ENCODE peak calls at places on chromosomes 11 and 22, in four cellular contexts. C, F, W and R are unnamed samples.
A peak's percentile ranks its signal among the peaks of the same experiment; 100 is the strongest.

GRCh38 chr11:122155001-122155400 is 39.0 kb upstream of the BLID start:
- DNase-seq in C (no peak), F (no peak), W (no peak), R (no peak)

GRCh38 chr22:20494978-20495860 is at the start of gene KLHL22:
- DNase-seq in C (no peak), F (peak; percentile 88), W (no peak), R (no peak)

GRCh38 chr11:123690490-123690889 is 36.1 kb upstream of the SCN3B start:
- DNase-seq in C (no peak), F (no peak), W (no peak), R (no peak)

GRCh38 chr11:64342869-64343739 is 3.1 kb downstream of the CCDC88B start:
- DNase-seq in C (no peak), F (peak; percentile 68), W (no peak), R (no peak)

GRCh38 chr11:2708151-2708581 is 8.4 kb upstream of the KCNQ1OT1 start:
- DNase-seq in C (no peak), F (no peak), W (no peak), R (peak; percentile 70)

GRCh38 chr22:23218867-23219251 is 38.5 kb downstream of the BCR start:
- DNase-seq in C (no peak), F (peak; percentile 60), W (peak; percentile 82), R (peak; percentile 51)

GRCh38 chr11:7971846-7972245 is 6.6 kb upstream of the NLRP10 start:
- DNase-seq in C (no peak), F (no peak), W (no peak), R (no peak)

GRCh38 chr11:80638296-80638695 is 1197.5 kb upstream of the TENM4 start:
- DNase-seq in C (no peak), F (no peak), W (no peak), R (no peak)

GRCh38 chr11:111541209-111542061 is 915 bp downstream of the LAYN start:
- DNase-seq in C (no peak), F (peak; percentile 59), W (no peak), R (peak; percentile 78)

GRCh38 chr11:88411265-88411664 is 73.7 kb upstream of the CTSC start:
- DNase-seq in C (no peak), F (no peak), W (no peak), R (no peak)

GRCh38 chr11:112470355-112470754 is 209.7 kb upstream of the PLET1 start:
- DNase-seq in C (no peak), F (no peak), W (no peak), R (no peak)

GRCh38 chr11:67266424-67267187 is at the start of gene GRK2:
- DNase-seq in C (no peak), F (peak; percentile 88), W (peak; percentile 61), R (peak; percentile 73)

GRCh38 chr11:5204787-5205186 is 4.3 kb upstream of the OR51V1 start:
- DNase-seq in C (peak; percentile 3), F (peak; percentile 10), W (peak; percentile 93), R (no peak)

GRCh38 chr11:126348806-126349582 is 6.5 kb upstream of the ST3GAL4 start:
- DNase-seq in C (no peak), F (no peak), W (no peak), R (peak; percentile 57)

GRCh38 chr11:96122601-96123044 is 198.7 kb upstream of the MTMR2 start:
- DNase-seq in C (no peak), F (no peak), W (no peak), R (no peak)

GRCh38 chr11:66880484-66881211 is 23.8 kb downstream of the LRFN4 start:
- DNase-seq in C (no peak), F (peak; percentile 54), W (no peak), R (no peak)

GRCh38 chr11:9004310-9004945 is 627 bp upstream of the NRIP3 start:
- DNase-seq in C (no peak), F (no peak), W (no peak), R (peak; percentile 37)

GRCh38 chr11:113274708-113275582 is 39.4 kb upstream of the TTC12 start:
- DNase-seq in C (peak; percentile 21), F (peak; percentile 44), W (peak; percentile 14), R (no peak)

GRCh38 chr22:22691716-22692701 is 47.6 kb downstream of the GGTLC2 start:
- DNase-seq in C (no peak), F (no peak), W (no peak), R (no peak)

GRCh38 chr11:103085758-103086365 is 6.1 kb downstream of the DCUN1D5 start:
- DNase-seq in C (no peak), F (no peak), W (no peak), R (no peak)

GRCh38 chr11:130771708-130772107 is 144.6 kb downstream of the SNX19 start:
- DNase-seq in C (no peak), F (no peak), W (no peak), R (no peak)

GRCh38 chr11:2100361-2101170 is 38.6 kb downstream of the IGF2 start:
- DNase-seq in C (no peak), F (peak; percentile 53), W (peak; percentile 18), R (peak; percentile 55)

GRCh38 chr22:37020192-37020479 is 594 bp downstream of the MPST start:
- DNase-seq in C (no peak), F (peak; percentile 55), W (peak; percentile 56), R (no peak)

GRCh38 chr11:58576792-58577440 is 1.3 kb upstream of the LPXN start:
- DNase-seq in C (no peak), F (peak; percentile 5), W (peak; percentile 38), R (no peak)

GRCh38 chr11:105489431-105489830 is 120.4 kb upstream of the GRIA4 start:
- DNase-seq in C (no peak), F (no peak), W (no peak), R (no peak)

GRCh38 chr11:77197626-77198320 is 69.7 kb downstream of the MYO7A start:
- DNase-seq in C (no peak), F (no peak), W (no peak), R (no peak)

GRCh38 chr11:103829596-103829995 is 206.8 kb upstream of the DDI1 start:
- DNase-seq in C (no peak), F (no peak), W (no peak), R (no peak)

GRCh38 chr11:65133724-65134123 is 595 bp downstream of the SYVN1 start:
- DNase-seq in C (no peak), F (no peak), W (no peak), R (peak; percentile 56)

GRCh38 chr22:37601540-37602442 is 6.8 kb upstream of the GGA1 start:
- DNase-seq in C (peak; percentile 65), F (no peak), W (peak; percentile 81), R (no peak)

GRCh38 chr11:31689559-31689958 is 121.6 kb downstream of the PAX6 start:
- DNase-seq in C (no peak), F (no peak), W (no peak), R (no peak)

GRCh38 chr11:105224859-105225258 is 85.3 kb upstream of the CARD18 start:
- DNase-seq in C (no peak), F (no peak), W (no peak), R (no peak)

GRCh38 chr11:29159552-29160465 is 857.0 kb downstream of the KCNA4 start:
- DNase-seq in C (peak; percentile 19), F (peak; percentile 10), W (peak; percentile 12), R (no peak)

DNA sequence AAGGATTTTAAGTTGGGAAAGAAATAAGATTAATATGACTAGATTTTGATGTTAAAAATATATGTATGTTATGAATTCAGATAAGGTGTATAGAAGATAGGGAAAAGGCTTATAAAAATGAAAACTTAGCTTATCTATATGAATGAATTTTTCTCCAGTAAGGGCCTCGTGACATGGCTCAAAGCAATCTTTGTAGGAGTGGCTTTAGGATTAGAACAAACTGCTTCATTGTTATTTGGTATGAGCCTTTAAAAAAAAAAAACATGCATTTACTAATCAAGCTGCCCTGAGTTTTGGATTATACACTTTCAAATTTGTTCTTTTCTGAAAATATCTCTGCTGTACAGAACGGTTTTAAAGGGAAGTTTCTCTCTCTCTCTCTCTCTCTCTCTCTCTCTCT is 905.9 kb downstream of the OPCML start:
- DNase-seq in C (no peak), F (no peak), W (no peak), R (no peak)
- H3K27me3 ChIP-seq in C (no peaks in the 10 kb centered on the region), F (no peaks in the 10 kb centered on the region), W (no peaks in the 10 kb centered on the region), R (no peaks in the 10 kb centered on the region)

GRCh38 chr11:74033046-74033445 is 24.2 kb upstream of the UCP3 start:
- DNase-seq in C (no peak), F (no peak), W (no peak), R (no peak)
- TF ChIP-seq CTCF in C (no peak), F (no peak), W (no peak), R (no peak)

GRCh38 chr22:38872172-38872830 is at the start of gene CBX6:
- DNase-seq in C (peak; percentile 53), F (peak; percentile 92), W (peak; percentile 93), R (peak; percentile 96)

GRCh38 chr22:38871360-38872171 is 450 bp downstream of the CBX6 start:
- DNase-seq in C (no peak), F (no peak), W (peak; percentile 28), R (peak; percentile 52)

GRCh38 chr22:38874529-38875222 is 2.7 kb upstream of the CBX6 start:
- DNase-seq in C (no peak), F (no peak), W (no peak), R (no peak)

GRCh38 chr22:38872831-38873248 is 824 bp upstream of the CBX6 start:
- DNase-seq in C (no peak), F (peak; percentile 75), W (peak; percentile 70), R (peak; percentile 79)

DNA sequence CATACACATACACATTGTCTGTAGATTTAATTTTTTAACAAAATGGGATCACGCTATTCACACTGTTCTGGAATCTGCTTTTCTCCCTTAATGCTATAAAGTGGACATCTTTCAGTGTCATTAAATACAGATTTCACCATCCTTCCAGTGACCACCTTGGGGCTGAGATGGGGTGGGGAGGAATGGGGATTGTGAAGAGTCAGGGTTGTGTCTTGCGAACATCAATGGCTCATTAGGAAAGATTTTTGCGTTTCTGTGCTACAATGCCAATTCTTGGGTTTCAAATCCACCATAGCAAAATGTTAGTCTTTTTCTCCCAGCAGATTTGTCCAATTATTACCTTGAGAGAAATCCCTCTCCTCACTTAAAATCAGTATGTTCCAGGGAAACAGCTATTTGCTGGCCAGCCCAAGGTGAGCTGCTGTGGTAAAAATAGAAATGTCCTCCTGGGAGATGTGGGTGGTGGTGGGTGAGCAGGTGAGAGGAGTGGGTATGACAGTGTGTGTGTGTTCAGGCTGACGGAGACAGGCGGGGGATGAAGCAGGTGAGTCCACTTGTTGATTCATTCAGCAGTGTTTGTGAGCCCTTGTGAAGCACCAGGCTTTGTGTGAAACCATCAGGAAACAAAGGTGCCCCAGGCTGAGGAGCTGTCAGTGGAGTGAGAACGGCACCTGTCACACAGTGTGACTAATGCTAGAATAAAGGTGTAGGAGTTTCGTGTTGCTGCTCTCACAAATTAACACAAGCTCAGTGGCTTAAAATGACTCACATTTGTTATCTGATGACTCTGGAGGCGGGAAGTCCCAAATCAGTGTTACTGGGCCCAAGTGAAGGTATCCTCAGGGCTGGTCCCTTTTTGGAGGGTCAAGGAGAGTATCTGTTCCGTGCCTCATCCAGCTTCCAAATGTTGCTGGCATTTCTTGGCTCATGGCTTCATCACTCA is 1.7 kb upstream of the CBX6 start:
- DNase-seq in C (no peak), F (no peak), W (peak; percentile 46), R (no peak)
- TF ChIP-seq EP300 in C (no peak), F (no peak), W (peak; percentile 10), R (no peak)

GRCh38 chr11:116540645-116541044 is 232.1 kb downstream of the BUD13 start:
- DNase-seq in C (no peak), F (no peak), W (no peak), R (no peak)
- H3K27me3 ChIP-seq in C (peaks cover 2% of the 10 kb centered on the region), F (peaks cover 4% of the 10 kb centered on the region), W (peaks cover 27% of the 10 kb centered on the region), R (no peaks in the 10 kb centered on the region)

DNA sequence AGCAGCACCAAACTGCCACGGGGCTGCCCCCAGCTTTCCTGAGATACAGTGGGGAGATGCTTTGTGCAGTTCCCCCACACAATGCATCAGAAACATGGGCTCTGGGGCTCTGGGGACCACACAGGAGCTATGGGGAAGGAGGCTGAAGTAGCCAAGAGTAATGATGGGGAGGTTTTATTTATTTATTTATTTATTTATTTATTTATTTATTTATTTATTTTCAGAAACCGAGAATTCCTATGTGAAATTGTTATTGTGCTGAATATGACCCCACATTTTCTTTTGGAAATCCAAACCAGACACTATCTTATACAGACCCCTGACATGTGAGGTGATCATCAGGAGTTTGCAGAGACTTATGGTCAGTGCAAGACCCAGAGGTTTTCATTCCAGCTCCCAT is 84.4 kb downstream of the MTNR1B start:
- DNase-seq in C (no peak), F (no peak), W (no peak), R (no peak)
- TF ChIP-seq CTCF in C (no peak), F (no peak), W (no peak), R (no peak)